ENCODE peak calls at places on chromosome 1, in four cellular contexts. One of them, this sample, is unnamed.

GRCh38 chr1:64242895-64243756 is 39.7 kb downstream of the UBE2U start:
- DNase-seq in NCI-H510A treated with DMSO at 0.1 percent for 48 hours: peak; percentile 65
- DNase-seq in non-pigmented ciliary epithelial cell: no peak
- DNase-seq in glutamatergic neuron: no peak
- DNase-seq in this sample: peak; percentile 21

GRCh38 chr1:112396668-112397025 is 633 bp downstream of the CTTNBP2NL start:
- DNase-seq in NCI-H510A treated with DMSO at 0.1 percent for 48 hours: no peak
- DNase-seq in non-pigmented ciliary epithelial cell: no peak
- DNase-seq in glutamatergic neuron: peak; percentile 34
- DNase-seq in this sample: no peak

GRCh38 chr1:180907313-180908055 is 5.2 kb upstream of the KIAA1614 start:
- DNase-seq in NCI-H510A treated with DMSO at 0.1 percent for 48 hours: no peak
- DNase-seq in non-pigmented ciliary epithelial cell: no peak
- DNase-seq in glutamatergic neuron: no peak
- DNase-seq in this sample: no peak

GRCh38 chr1:183760661-183761060 is 44.3 kb upstream of the RGL1 start:
- DNase-seq in NCI-H510A treated with DMSO at 0.1 percent for 48 hours: no peak
- DNase-seq in non-pigmented ciliary epithelial cell: no peak
- DNase-seq in glutamatergic neuron: no peak
- DNase-seq in this sample: no peak

GRCh38 chr1:18132022-18132706 is 24.6 kb downstream of the IGSF21 start:
- DNase-seq in NCI-H510A treated with DMSO at 0.1 percent for 48 hours: no peak
- DNase-seq in non-pigmented ciliary epithelial cell: no peak
- DNase-seq in glutamatergic neuron: no peak
- DNase-seq in this sample: no peak

GRCh38 chr1:36846366-36846765 is 187.9 kb downstream of the GRIK3 start:
- DNase-seq in NCI-H510A treated with DMSO at 0.1 percent for 48 hours: peak; percentile 100
- DNase-seq in non-pigmented ciliary epithelial cell: no peak
- DNase-seq in glutamatergic neuron: peak; percentile 72
- DNase-seq in this sample: peak; percentile 71

GRCh38 chr1:52759908-52760307 is 33.7 kb downstream of the ZYG11B start:
- DNase-seq in NCI-H510A treated with DMSO at 0.1 percent for 48 hours: no peak
- DNase-seq in non-pigmented ciliary epithelial cell: no peak
- DNase-seq in glutamatergic neuron: no peak
- DNase-seq in this sample: no peak

GRCh38 chr1:82091729-82092128 is 291.0 kb downstream of the ADGRL2 start:
- DNase-seq in NCI-H510A treated with DMSO at 0.1 percent for 48 hours: no peak
- DNase-seq in non-pigmented ciliary epithelial cell: no peak
- DNase-seq in glutamatergic neuron: no peak
- DNase-seq in this sample: no peak

GRCh38 chr1:57623039-57623790 is 199.4 kb upstream of the DAB1 start:
- DNase-seq in NCI-H510A treated with DMSO at 0.1 percent for 48 hours: no peak
- DNase-seq in non-pigmented ciliary epithelial cell: peak; percentile 17
- DNase-seq in glutamatergic neuron: peak; percentile 33
- DNase-seq in this sample: peak; percentile 74

GRCh38 chr1:914891-915280 is 8.8 kb upstream of the SAMD11 start:
- DNase-seq in NCI-H510A treated with DMSO at 0.1 percent for 48 hours: no peak
- DNase-seq in non-pigmented ciliary epithelial cell: no peak
- DNase-seq in glutamatergic neuron: no peak
- DNase-seq in this sample: no peak

GRCh38 chr1:200892958-200893357 is 1.7 kb upstream of the INAVA start:
- DNase-seq in NCI-H510A treated with DMSO at 0.1 percent for 48 hours: no peak
- DNase-seq in non-pigmented ciliary epithelial cell: no peak
- DNase-seq in glutamatergic neuron: no peak
- DNase-seq in this sample: no peak

GRCh38 chr1:109256971-109257681 is 7.8 kb downstream of the CELSR2 start:
- DNase-seq in NCI-H510A treated with DMSO at 0.1 percent for 48 hours: no peak
- DNase-seq in non-pigmented ciliary epithelial cell: no peak
- DNase-seq in glutamatergic neuron: no peak
- DNase-seq in this sample: no peak

GRCh38 chr1:119956306-119956705 is 60.0 kb upstream of the ADAM30 start:
- DNase-seq in NCI-H510A treated with DMSO at 0.1 percent for 48 hours: no peak
- DNase-seq in non-pigmented ciliary epithelial cell: no peak
- DNase-seq in glutamatergic neuron: no peak
- DNase-seq in this sample: no peak

GRCh38 chr1:225891229-225891972 is 2.5 kb upstream of the LEFTY1 start:
- DNase-seq in NCI-H510A treated with DMSO at 0.1 percent for 48 hours: no peak
- DNase-seq in non-pigmented ciliary epithelial cell: no peak
- DNase-seq in glutamatergic neuron: no peak
- DNase-seq in this sample: no peak

GRCh38 chr1:101137144-101138126 is 99.4 kb upstream of the S1PR1 start:
- DNase-seq in NCI-H510A treated with DMSO at 0.1 percent for 48 hours: no peak
- DNase-seq in non-pigmented ciliary epithelial cell: peak; percentile 69
- DNase-seq in glutamatergic neuron: no peak
- DNase-seq in this sample: no peak

GRCh38 chr1:15430787-15431570 is 7.3 kb upstream of the CTRC start:
- DNase-seq in NCI-H510A treated with DMSO at 0.1 percent for 48 hours: peak; percentile 72
- DNase-seq in non-pigmented ciliary epithelial cell: no peak
- DNase-seq in glutamatergic neuron: peak; percentile 92
- DNase-seq in this sample: peak; percentile 94

GRCh38 chr1:208211901-208212843 is 32.0 kb downstream of the PLXNA2 start:
- DNase-seq in NCI-H510A treated with DMSO at 0.1 percent for 48 hours: no peak
- DNase-seq in non-pigmented ciliary epithelial cell: no peak
- DNase-seq in glutamatergic neuron: no peak
- DNase-seq in this sample: no peak

GRCh38 chr1:48841945-48842344 is 65.3 kb upstream of the BEND5 start:
- DNase-seq in NCI-H510A treated with DMSO at 0.1 percent for 48 hours: no peak
- DNase-seq in non-pigmented ciliary epithelial cell: no peak
- DNase-seq in glutamatergic neuron: no peak
- DNase-seq in this sample: no peak

GRCh38 chr1:110051262-110051648 is 16.8 kb downstream of the STRIP1 start:
- DNase-seq in NCI-H510A treated with DMSO at 0.1 percent for 48 hours: no peak
- DNase-seq in non-pigmented ciliary epithelial cell: no peak
- DNase-seq in glutamatergic neuron: no peak
- DNase-seq in this sample: no peak

GRCh38 chr1:85681087-85681486 is 27.1 kb downstream of the ZNHIT6 start:
- DNase-seq in NCI-H510A treated with DMSO at 0.1 percent for 48 hours: no peak
- DNase-seq in non-pigmented ciliary epithelial cell: peak; percentile 45
- DNase-seq in glutamatergic neuron: no peak
- DNase-seq in this sample: peak; percentile 44

GRCh38 chr1:237542525-237543418 is 347.9 kb downstream of the ZP4 start:
- DNase-seq in NCI-H510A treated with DMSO at 0.1 percent for 48 hours: no peak
- DNase-seq in non-pigmented ciliary epithelial cell: no peak
- DNase-seq in glutamatergic neuron: no peak
- DNase-seq in this sample: peak; percentile 13

GRCh38 chr1:113835686-113836290 is 23.5 kb upstream of the RSBN1 start:
- DNase-seq in NCI-H510A treated with DMSO at 0.1 percent for 48 hours: peak; percentile 30
- DNase-seq in non-pigmented ciliary epithelial cell: no peak
- DNase-seq in glutamatergic neuron: no peak
- DNase-seq in this sample: no peak

GRCh38 chr1:26237230-26237966 is 3.4 kb downstream of the CEP85 start:
- DNase-seq in NCI-H510A treated with DMSO at 0.1 percent for 48 hours: peak; percentile 30
- DNase-seq in non-pigmented ciliary epithelial cell: peak; percentile 17
- DNase-seq in glutamatergic neuron: no peak
- DNase-seq in this sample: no peak

GRCh38 chr1:168422203-168422848 is 121.5 kb downstream of the XCL2 start:
- DNase-seq in NCI-H510A treated with DMSO at 0.1 percent for 48 hours: no peak
- DNase-seq in non-pigmented ciliary epithelial cell: no peak
- DNase-seq in glutamatergic neuron: no peak
- DNase-seq in this sample: no peak

GRCh38 chr1:162905759-162906158 is 44.8 kb upstream of the CCDC190 start:
- DNase-seq in NCI-H510A treated with DMSO at 0.1 percent for 48 hours: no peak
- DNase-seq in non-pigmented ciliary epithelial cell: no peak
- DNase-seq in glutamatergic neuron: no peak
- DNase-seq in this sample: no peak

GRCh38 chr1:182331412-182331811 is 60.2 kb downstream of the GLUL start:
- DNase-seq in NCI-H510A treated with DMSO at 0.1 percent for 48 hours: no peak
- DNase-seq in non-pigmented ciliary epithelial cell: no peak
- DNase-seq in glutamatergic neuron: no peak
- DNase-seq in this sample: no peak

GRCh38 chr1:27862004-27862403 is 10.3 kb upstream of the THEMIS2 start:
- DNase-seq in NCI-H510A treated with DMSO at 0.1 percent for 48 hours: no peak
- DNase-seq in non-pigmented ciliary epithelial cell: no peak
- DNase-seq in glutamatergic neuron: no peak
- DNase-seq in this sample: no peak

This sample was measured in retina.